ENCODE peak calls at places on chromosomes 6 and 20, in eight cellular contexts. One of them, this sample, is unnamed.
A peak's percentile ranks its signal among the peaks of the same experiment; 100 is the strongest.

GRCh38 chr20:50111120-50111828 is 1.7 kb downstream of the UBE2V1 start:
- DNase-seq in SJCRH30: no peak
- DNase-seq in neural progenitor cell: no peak
- DNase-seq in A549: no peak
- DNase-seq in tibial nerve: no peak
- DNase-seq in ovary: no peak
- DNase-seq in naive thymus-derived CD4-positive, alpha-beta T cell: no peak
- DNase-seq in breast epithelium: no peak
- DNase-seq in this sample: no peak

GRCh38 chr20:22339091-22339881 is 245.1 kb downstream of the FOXA2 start:
- DNase-seq in SJCRH30: peak; percentile 76
- DNase-seq in neural progenitor cell: peak; percentile 87
- DNase-seq in A549: peak; percentile 91
- DNase-seq in tibial nerve: peak; percentile 84
- DNase-seq in ovary: no peak
- DNase-seq in naive thymus-derived CD4-positive, alpha-beta T cell: peak; percentile 25
- DNase-seq in breast epithelium: no peak
- DNase-seq in this sample: no peak

GRCh38 chr6:11702039-11702795 is 76.4 kb downstream of the ADTRP start:
- DNase-seq in SJCRH30: no peak
- DNase-seq in neural progenitor cell: no peak
- DNase-seq in A549: peak; percentile 51
- DNase-seq in tibial nerve: no peak
- DNase-seq in ovary: no peak
- DNase-seq in naive thymus-derived CD4-positive, alpha-beta T cell: no peak
- DNase-seq in breast epithelium: no peak
- DNase-seq in this sample: no peak

GRCh38 chr20:48620112-48620485 is 207.7 kb downstream of the PREX1 start:
- DNase-seq in SJCRH30: no peak
- DNase-seq in neural progenitor cell: no peak
- DNase-seq in A549: no peak
- DNase-seq in tibial nerve: no peak
- DNase-seq in ovary: no peak
- DNase-seq in naive thymus-derived CD4-positive, alpha-beta T cell: no peak
- DNase-seq in breast epithelium: no peak
- DNase-seq in this sample: no peak

GRCh38 chr6:1849686-1850580 is 240.2 kb downstream of the FOXC1 start:
- DNase-seq in SJCRH30: no peak
- DNase-seq in neural progenitor cell: no peak
- DNase-seq in A549: no peak
- DNase-seq in tibial nerve: no peak
- DNase-seq in ovary: no peak
- DNase-seq in naive thymus-derived CD4-positive, alpha-beta T cell: no peak
- DNase-seq in breast epithelium: no peak
- DNase-seq in this sample: no peak

GRCh38 chr6:15316754-15317153 is 70.9 kb downstream of the JARID2 start:
- DNase-seq in SJCRH30: no peak
- DNase-seq in neural progenitor cell: no peak
- DNase-seq in A549: no peak
- DNase-seq in tibial nerve: no peak
- DNase-seq in ovary: no peak
- DNase-seq in naive thymus-derived CD4-positive, alpha-beta T cell: no peak
- DNase-seq in breast epithelium: no peak
- DNase-seq in this sample: no peak

GRCh38 chr6:73655341-73655917 is 1.6 kb upstream of the SLC17A5 start:
- DNase-seq in SJCRH30: no peak
- DNase-seq in neural progenitor cell: no peak
- DNase-seq in A549: no peak
- DNase-seq in tibial nerve: no peak
- DNase-seq in ovary: no peak
- DNase-seq in naive thymus-derived CD4-positive, alpha-beta T cell: no peak
- DNase-seq in breast epithelium: no peak
- DNase-seq in this sample: no peak

GRCh38 chr6:34154668-34155447 is 9.0 kb upstream of the GRM4 start:
- DNase-seq in SJCRH30: peak; percentile 63
- DNase-seq in neural progenitor cell: peak; percentile 87
- DNase-seq in A549: peak; percentile 22
- DNase-seq in tibial nerve: peak; percentile 19
- DNase-seq in ovary: peak; percentile 42
- DNase-seq in naive thymus-derived CD4-positive, alpha-beta T cell: peak; percentile 70
- DNase-seq in breast epithelium: no peak
- DNase-seq in this sample: no peak

GRCh38 chr6:154951400-154952200 is 43.5 kb upstream of the TIAM2 start:
- DNase-seq in SJCRH30: no peak
- DNase-seq in neural progenitor cell: no peak
- DNase-seq in A549: no peak
- DNase-seq in tibial nerve: no peak
- DNase-seq in ovary: no peak
- DNase-seq in naive thymus-derived CD4-positive, alpha-beta T cell: peak; percentile 52
- DNase-seq in breast epithelium: no peak
- DNase-seq in this sample: no peak

GRCh38 chr6:16334671-16335070 is 96.3 kb downstream of the GMPR start:
- DNase-seq in SJCRH30: no peak
- DNase-seq in neural progenitor cell: no peak
- DNase-seq in A549: peak; percentile 53
- DNase-seq in tibial nerve: peak; percentile 82
- DNase-seq in ovary: peak; percentile 72
- DNase-seq in naive thymus-derived CD4-positive, alpha-beta T cell: no peak
- DNase-seq in breast epithelium: peak; percentile 44
- DNase-seq in this sample: peak; percentile 79

GRCh38 chr6:16331328-16332174 is 93.2 kb downstream of the GMPR start:
- DNase-seq in SJCRH30: peak; percentile 51
- DNase-seq in neural progenitor cell: peak; percentile 77
- DNase-seq in A549: peak; percentile 72
- DNase-seq in tibial nerve: peak; percentile 57
- DNase-seq in ovary: peak; percentile 62
- DNase-seq in naive thymus-derived CD4-positive, alpha-beta T cell: peak; percentile 62
- DNase-seq in breast epithelium: no peak
- DNase-seq in this sample: peak; percentile 48

GRCh38 chr6:16335176-16335575 is 96.8 kb downstream of the GMPR start:
- DNase-seq in SJCRH30: no peak
- DNase-seq in neural progenitor cell: no peak
- DNase-seq in A549: no peak
- DNase-seq in tibial nerve: no peak
- DNase-seq in ovary: no peak
- DNase-seq in naive thymus-derived CD4-positive, alpha-beta T cell: no peak
- DNase-seq in breast epithelium: no peak
- DNase-seq in this sample: no peak

GRCh38 chr6:16333580-16333979 is 95.2 kb downstream of the GMPR start:
- DNase-seq in SJCRH30: no peak
- DNase-seq in neural progenitor cell: no peak
- DNase-seq in A549: peak; percentile 49
- DNase-seq in tibial nerve: no peak
- DNase-seq in ovary: no peak
- DNase-seq in naive thymus-derived CD4-positive, alpha-beta T cell: no peak
- DNase-seq in breast epithelium: no peak
- DNase-seq in this sample: peak; percentile 95

GRCh38 chr6:16332175-16332542 is 93.8 kb downstream of the GMPR start:
- DNase-seq in SJCRH30: peak; percentile 65
- DNase-seq in neural progenitor cell: peak; percentile 89
- DNase-seq in A549: peak; percentile 69
- DNase-seq in tibial nerve: peak; percentile 82
- DNase-seq in ovary: peak; percentile 63
- DNase-seq in naive thymus-derived CD4-positive, alpha-beta T cell: peak; percentile 78
- DNase-seq in breast epithelium: peak; percentile 58
- DNase-seq in this sample: no peak
- H3K4me1 ChIP-seq in SJCRH30: no peaks in the 10 kb centered on the region
- H3K4me1 ChIP-seq in neural progenitor cell: peaks cover 10% of the 10 kb centered on the region
- H3K4me1 ChIP-seq in A549: peaks cover 38% of the 10 kb centered on the region
- H3K4me1 ChIP-seq in tibial nerve: no peaks in the 10 kb centered on the region
- H3K4me1 ChIP-seq in ovary: peaks cover 7% of the 10 kb centered on the region
- H3K4me1 ChIP-seq in naive thymus-derived CD4-positive, alpha-beta T cell: peaks cover 13% of the 10 kb centered on the region
- H3K4me1 ChIP-seq in breast epithelium: no peaks in the 10 kb centered on the region
- H3K4me1 ChIP-seq in this sample: peaks cover 46% of the 10 kb centered on the region

DNA sequence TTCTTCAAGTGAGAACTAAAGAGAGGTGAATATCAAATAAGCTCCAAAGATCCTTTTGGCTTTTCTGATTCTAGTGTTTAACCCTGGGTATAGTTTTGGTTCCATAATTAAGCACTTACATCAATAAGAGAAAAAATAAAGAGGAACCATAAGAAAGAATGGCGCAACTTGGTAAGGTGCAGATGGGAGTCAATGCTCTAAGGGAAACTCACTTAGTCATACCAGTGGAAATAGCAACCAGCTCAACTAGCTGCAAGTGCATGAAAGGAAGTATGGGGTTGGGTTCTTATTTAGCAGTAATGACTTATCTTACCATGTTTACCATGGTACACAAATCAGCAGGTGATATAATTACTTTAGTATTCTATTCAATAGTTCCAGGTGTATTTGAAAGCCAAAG is 296.5 kb upstream of the RUNX2 start:
- DNase-seq in SJCRH30: no peak
- DNase-seq in neural progenitor cell: no peak
- DNase-seq in A549: no peak
- DNase-seq in tibial nerve: no peak
- DNase-seq in ovary: no peak
- DNase-seq in naive thymus-derived CD4-positive, alpha-beta T cell: no peak
- DNase-seq in breast epithelium: no peak
- DNase-seq in this sample: peak; percentile 27
- H3K27ac ChIP-seq in SJCRH30: no peak overlapping the region
- H3K27ac ChIP-seq in neural progenitor cell: no peak overlapping the region
- H3K27ac ChIP-seq in A549: no peak overlapping the region
- H3K27ac ChIP-seq in tibial nerve: no peak overlapping the region
- H3K27ac ChIP-seq in ovary: no peak overlapping the region
- H3K27ac ChIP-seq in naive thymus-derived CD4-positive, alpha-beta T cell: no peak overlapping the region
- H3K27ac ChIP-seq in breast epithelium: no peak overlapping the region
- H3K27ac ChIP-seq in this sample: no peak overlapping the region

GRCh38 chr6:25389501-25389900 is 110.3 kb downstream of the CARMIL1 start:
- DNase-seq in SJCRH30: no peak
- DNase-seq in neural progenitor cell: no peak
- DNase-seq in A549: no peak
- DNase-seq in tibial nerve: no peak
- DNase-seq in ovary: no peak
- DNase-seq in naive thymus-derived CD4-positive, alpha-beta T cell: no peak
- DNase-seq in breast epithelium: no peak
- DNase-seq in this sample: peak; percentile 50

GRCh38 chr6:25387483-25387882 is 108.3 kb downstream of the CARMIL1 start:
- DNase-seq in SJCRH30: no peak
- DNase-seq in neural progenitor cell: no peak
- DNase-seq in A549: no peak
- DNase-seq in tibial nerve: no peak
- DNase-seq in ovary: no peak
- DNase-seq in naive thymus-derived CD4-positive, alpha-beta T cell: no peak
- DNase-seq in breast epithelium: no peak
- DNase-seq in this sample: no peak

GRCh38 chr6:25384967-25385366 is 105.8 kb downstream of the CARMIL1 start:
- DNase-seq in SJCRH30: no peak
- DNase-seq in neural progenitor cell: no peak
- DNase-seq in A549: no peak
- DNase-seq in tibial nerve: no peak
- DNase-seq in ovary: no peak
- DNase-seq in naive thymus-derived CD4-positive, alpha-beta T cell: no peak
- DNase-seq in breast epithelium: no peak
- DNase-seq in this sample: no peak

GRCh38 chr6:25388776-25389175 is 109.6 kb downstream of the CARMIL1 start:
- DNase-seq in SJCRH30: no peak
- DNase-seq in neural progenitor cell: no peak
- DNase-seq in A549: no peak
- DNase-seq in tibial nerve: no peak
- DNase-seq in ovary: no peak
- DNase-seq in naive thymus-derived CD4-positive, alpha-beta T cell: no peak
- DNase-seq in breast epithelium: no peak
- DNase-seq in this sample: peak; percentile 56

GRCh38 chr6:25387921-25388320 is 108.7 kb downstream of the CARMIL1 start:
- DNase-seq in SJCRH30: no peak
- DNase-seq in neural progenitor cell: no peak
- DNase-seq in A549: no peak
- DNase-seq in tibial nerve: no peak
- DNase-seq in ovary: no peak
- DNase-seq in naive thymus-derived CD4-positive, alpha-beta T cell: no peak
- DNase-seq in breast epithelium: no peak
- DNase-seq in this sample: no peak
- H3K4me1 ChIP-seq in SJCRH30: no peaks in the 10 kb centered on the region
- H3K4me1 ChIP-seq in neural progenitor cell: peaks cover 11% of the 10 kb centered on the region
- H3K4me1 ChIP-seq in A549: no peaks in the 10 kb centered on the region
- H3K4me1 ChIP-seq in tibial nerve: no peaks in the 10 kb centered on the region
- H3K4me1 ChIP-seq in ovary: peaks cover 1% of the 10 kb centered on the region
- H3K4me1 ChIP-seq in naive thymus-derived CD4-positive, alpha-beta T cell: no peaks in the 10 kb centered on the region
- H3K4me1 ChIP-seq in breast epithelium: no peaks in the 10 kb centered on the region
- H3K4me1 ChIP-seq in this sample: peaks cover 15% of the 10 kb centered on the region

DNA sequence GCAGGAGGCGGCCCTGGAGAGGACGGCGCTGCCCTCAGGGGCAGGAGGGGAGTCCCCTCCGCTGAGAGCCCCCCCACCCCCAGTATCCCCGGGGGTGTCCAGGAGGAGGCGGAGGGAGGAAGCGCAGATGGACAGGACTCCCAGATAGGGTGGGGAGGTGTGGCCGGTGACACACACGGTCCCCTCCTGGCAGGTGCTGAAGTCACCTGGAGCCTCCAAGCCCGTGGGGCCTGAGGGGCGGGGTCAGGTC is 1.4 kb downstream of the STMN3 start:
- DNase-seq in SJCRH30: no peak
- DNase-seq in neural progenitor cell: no peak
- DNase-seq in A549: no peak
- DNase-seq in tibial nerve: no peak
- DNase-seq in ovary: no peak
- DNase-seq in naive thymus-derived CD4-positive, alpha-beta T cell: peak; percentile 39
- DNase-seq in breast epithelium: no peak
- DNase-seq in this sample: no peak
- H3K27ac ChIP-seq in SJCRH30: no peak overlapping the region
- H3K27ac ChIP-seq in neural progenitor cell: no peak overlapping the region
- H3K27ac ChIP-seq in A549: no peak overlapping the region
- H3K27ac ChIP-seq in tibial nerve: no peak overlapping the region
- H3K27ac ChIP-seq in ovary: no peak overlapping the region
- H3K27ac ChIP-seq in naive thymus-derived CD4-positive, alpha-beta T cell: peak overlapping the region; percentile 60
- H3K27ac ChIP-seq in breast epithelium: peak overlapping the region; percentile 54
- H3K27ac ChIP-seq in this sample: no peak overlapping the region